ENCODE peak calls at places on chromosome 3, in five cellular contexts. A is heart left ventricle, L is astrocyte of the cerebellum, F is heart right ventricle, G is MM.1S. Q is an unnamed sample.

GRCh38 chr3:101149707-101150106 is 156.5 kb upstream of the ABI3BP start:
- DNase-seq in A (no peak), L (no peak), F (no peak), G (no peak), Q (no peak)

GRCh38 chr3:57556459-57557087 is 499 bp downstream of the PDE12 start:
- DNase-seq in A (peak), L (no peak), F (no peak), G (peak), Q (peak)

GRCh38 chr3:58383476-58383875 is 50.2 kb downstream of the PDHB start:
- DNase-seq in A (no peak), L (peak), F (no peak), G (no peak), Q (no peak)

GRCh38 chr3:116445291-116445841 is at the start of gene LSAMP:
- DNase-seq in A (no peak), L (no peak), F (no peak), G (no peak), Q (peak)

GRCh38 chr3:10263549-10264363 is 15.5 kb downstream of the TATDN2 start:
- DNase-seq in A (no peak), L (no peak), F (peak), G (no peak), Q (no peak)

GRCh38 chr3:161389445-161390036 is 18.2 kb upstream of the SPTSSB start:
- DNase-seq in A (no peak), L (no peak), F (no peak), G (no peak), Q (no peak)

GRCh38 chr3:81713018-81713417 is 48.4 kb downstream of the GBE1 start:
- DNase-seq in A (no peak), L (no peak), F (no peak), G (no peak), Q (no peak)

GRCh38 chr3:79361748-79362378 is 405.9 kb downstream of the ROBO1 start:
- DNase-seq in A (no peak), L (peak), F (peak), G (peak), Q (no peak)

GRCh38 chr3:13708301-13708700 is 159.4 kb downstream of the FBLN2 start:
- DNase-seq in A (no peak), L (no peak), F (peak), G (no peak), Q (no peak)

GRCh38 chr3:140717915-140718314 is 40.1 kb downstream of the TRIM42 start:
- DNase-seq in A (no peak), L (no peak), F (no peak), G (no peak), Q (no peak)

GRCh38 chr3:14346642-14347041 is 55.8 kb upstream of the SLC6A6 start:
- DNase-seq in A (no peak), L (no peak), F (no peak), G (no peak), Q (no peak)

GRCh38 chr3:127753898-127754410 is 68.4 kb downstream of the MGLL start:
- DNase-seq in A (no peak), L (no peak), F (no peak), G (no peak), Q (no peak)
- H3K4me3 ChIP-seq in A (no peak), L (no peak), F (no peak), G (no peak), Q (no peak)

DNA sequence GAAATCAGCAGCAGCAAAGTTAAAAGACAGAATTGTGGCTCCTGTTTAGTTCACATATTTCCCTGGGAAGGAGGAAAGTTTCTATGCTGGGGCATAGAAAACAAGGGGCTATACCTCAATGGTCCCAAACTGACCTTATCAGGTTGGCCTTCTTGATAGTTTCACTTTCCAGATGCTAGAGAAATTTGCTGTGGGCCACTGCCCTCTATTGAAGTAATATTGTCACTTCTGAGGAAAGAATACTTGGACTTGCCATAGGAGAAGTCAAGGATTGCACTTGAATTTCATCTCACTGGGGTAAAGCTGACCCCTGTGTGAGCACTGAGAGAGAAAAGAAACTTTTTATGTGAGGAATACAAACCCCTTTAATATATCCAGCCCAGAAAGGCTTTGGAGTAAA is 49.3 kb upstream of the XCR1 start:
- DNase-seq in A (no peak), L (no peak), F (no peak), G (peak), Q (no peak)
- TF ChIP-seq CTCF in A (peak), L (peak), F (peak), G (peak), Q (peak)

GRCh38 chr3:53334742-53335141 is 12.6 kb downstream of the DCP1A start:
- DNase-seq in A (no peak), L (no peak), F (no peak), G (no peak), Q (no peak)

GRCh38 chr3:53324011-53324544 is 23.3 kb downstream of the DCP1A start:
- DNase-seq in A (peak), L (no peak), F (peak), G (no peak), Q (no peak)

GRCh38 chr3:53329933-53330332 is 17.4 kb downstream of the DCP1A start:
- DNase-seq in A (no peak), L (no peak), F (no peak), G (no peak), Q (no peak)

GRCh38 chr3:53331871-53332270 is 15.5 kb downstream of the DCP1A start:
- DNase-seq in A (no peak), L (no peak), F (no peak), G (no peak), Q (no peak)

GRCh38 chr3:53328750-53329149 is 18.6 kb downstream of the DCP1A start:
- DNase-seq in A (no peak), L (no peak), F (no peak), G (no peak), Q (no peak)
- H3K4me3 ChIP-seq in A (no peak), L (no peak), F (no peak), G (no peak), Q (no peak)

GRCh38 chr3:177307391-177307790 is 110.1 kb upstream of the TBL1XR1 start:
- DNase-seq in A (no peak), L (no peak), F (no peak), G (no peak), Q (no peak)
- TF ChIP-seq CTCF in A (no peak), L (no peak), F (no peak), G (peak), Q (no peak)

DNA sequence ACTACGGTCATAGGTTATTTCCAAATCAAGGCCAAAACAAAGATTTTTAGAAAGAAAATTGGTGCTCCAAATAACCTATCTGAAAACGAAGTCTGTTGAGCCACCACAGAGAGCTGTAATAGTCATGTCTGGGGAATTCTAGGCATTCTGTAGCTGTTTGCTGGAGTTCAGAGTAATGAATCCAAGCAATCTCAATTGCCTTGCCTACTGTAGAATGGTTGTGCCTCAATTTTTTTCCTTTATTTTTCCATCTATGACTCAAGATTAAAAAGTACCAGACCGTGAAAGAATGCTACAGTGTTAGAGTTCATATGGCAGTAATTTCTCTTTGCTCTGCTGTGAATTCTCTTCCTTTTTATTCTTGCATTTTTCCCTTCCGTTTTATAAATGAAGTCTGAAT is 1007.2 kb upstream of the ALCAM start:
- DNase-seq in A (no peak), L (peak), F (no peak), G (no peak), Q (no peak)
- H3K4me3 ChIP-seq in A (no peak), L (no peak), F (no peak), G (no peak), Q (no peak)

GRCh38 chr3:8996681-8997121 is 33.4 kb upstream of the RAD18 start:
- DNase-seq in A (no peak), L (peak), F (peak), G (no peak), Q (peak)
- TF ChIP-seq CTCF in A (peak), L (peak), F (peak), G (no peak), Q (peak)

GRCh38 chr3:52684184-52684583 is 1.5 kb downstream of the PBRM1 start:
- DNase-seq in A (no peak), L (no peak), F (no peak), G (no peak), Q (no peak)
- H3K4me3 ChIP-seq in A (peak), L (no peak), F (no peak), G (peak), Q (peak)

DNA sequence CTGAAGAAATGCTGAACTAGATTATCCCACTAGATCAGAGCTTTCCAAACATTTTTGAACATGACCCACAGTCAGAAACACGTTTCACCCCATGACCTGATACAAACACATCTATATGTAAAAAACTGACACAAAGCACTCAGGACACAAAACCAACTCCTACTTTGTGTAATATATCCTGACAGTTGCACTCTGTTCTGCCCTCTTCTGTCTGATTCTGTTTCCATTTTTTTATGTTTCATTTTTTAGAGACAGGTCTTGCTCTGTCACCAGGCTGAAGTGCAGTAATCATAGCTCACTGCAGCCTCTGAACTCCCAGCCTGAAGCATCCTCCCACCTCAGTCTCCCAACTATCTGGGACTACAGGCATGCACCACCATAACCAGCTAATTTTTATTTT is 15.8 kb upstream of the RFTN1 start:
- DNase-seq in A (no peak), L (no peak), F (no peak), G (no peak), Q (no peak)
- TF ChIP-seq CTCF in A (peak), L (no peak), F (peak), G (no peak), Q (no peak)

GRCh38 chr3:39810647-39811161 is 1.3 kb downstream of the MYRIP start:
- DNase-seq in A (no peak), L (no peak), F (no peak), G (no peak), Q (no peak)
- H3K4me3 ChIP-seq in A (peak), L (no peak), F (peak), G (peak), Q (peak)